ENCODE peak calls at places on chromosome 7, in six cellular contexts. C is Peyer's patch; A is fibroblast of lung; Z is H7; G is PC-3; B is CD8-positive, alpha-beta memory T cell. V is an unnamed sample. For H3K36me3, the result is how much of the 10 kb centered on the place peaks cover.

GRCh38 chr7:151453326-151453791 is 13.4 kb upstream of the CRYGN start:
- DNase-seq in C (no peak), A (no peak), Z (peak), G (no peak), B (no peak), V (no peak)

GRCh38 chr7:123004931-123005330 is 9.4 kb upstream of the TAS2R16 start:
- DNase-seq in C (no peak), A (no peak), Z (no peak), G (no peak), B (no peak), V (no peak)

GRCh38 chr7:25844109-25844915 is 307.7 kb upstream of the NFE2L3 start:
- DNase-seq in C (no peak), A (no peak), Z (no peak), G (no peak), B (no peak), V (no peak)

GRCh38 chr7:44081266-44081748 is 1.0 kb downstream of the POLM start:
- DNase-seq in C (no peak), A (no peak), Z (no peak), G (no peak), B (no peak), V (peak)

GRCh38 chr7:158097511-158098124 is 490.0 kb downstream of the PTPRN2 start:
- DNase-seq in C (no peak), A (no peak), Z (peak), G (no peak), B (no peak), V (no peak)

GRCh38 chr7:130490287-130490686 is 1.6 kb upstream of the MEST start:
- DNase-seq in C (no peak), A (peak), Z (peak), G (no peak), B (no peak), V (no peak)

GRCh38 chr7:106486331-106486730 is 174.6 kb downstream of the CCDC71L start:
- DNase-seq in C (no peak), A (peak), Z (no peak), G (peak), B (no peak), V (no peak)

GRCh38 chr7:37176079-37176478 is 272.6 kb downstream of the ELMO1 start:
- DNase-seq in C (no peak), A (no peak), Z (no peak), G (no peak), B (no peak), V (no peak)

GRCh38 chr7:140245611-140246105 is 68.9 kb upstream of the KDM7A start:
- DNase-seq in C (no peak), A (no peak), Z (no peak), G (no peak), B (no peak), V (no peak)

GRCh38 chr7:77811895-77812685 is 13.5 kb downstream of the PHTF2 start:
- DNase-seq in C (no peak), A (peak), Z (no peak), G (peak), B (no peak), V (no peak)

GRCh38 chr7:129208667-129209066 is 16.2 kb upstream of the AHCYL2 start:
- DNase-seq in C (no peak), A (no peak), Z (peak), G (no peak), B (no peak), V (no peak)

GRCh38 chr7:38224392-38224791 is 46.3 kb downstream of the STARD3NL start:
- DNase-seq in C (no peak), A (no peak), Z (no peak), G (no peak), B (no peak), V (no peak)

GRCh38 chr7:43702974-43703373 is 26.3 kb downstream of the COA1 start:
- DNase-seq in C (no peak), A (no peak), Z (no peak), G (no peak), B (no peak), V (no peak)

GRCh38 chr7:30278849-30279505 is 5.4 kb upstream of the ZNRF2 start:
- DNase-seq in C (no peak), A (no peak), Z (no peak), G (no peak), B (no peak), V (no peak)

GRCh38 chr7:51230324-51230625 is 86.3 kb downstream of the COBL start:
- DNase-seq in C (no peak), A (no peak), Z (no peak), G (no peak), B (no peak), V (no peak)

GRCh38 chr7:5211730-5212482 is 21.9 kb downstream of the WIPI2 start:
- DNase-seq in C (no peak), A (no peak), Z (no peak), G (no peak), B (no peak), V (no peak)

GRCh38 chr7:55569269-55569663 is 3.0 kb downstream of the VOPP1 start:
- DNase-seq in C (peak), A (no peak), Z (no peak), G (no peak), B (no peak), V (no peak)

GRCh38 chr7:19369182-19369581 is 224.0 kb upstream of the FERD3L start:
- DNase-seq in C (no peak), A (no peak), Z (no peak), G (no peak), B (no peak), V (no peak)

GRCh38 chr7:84975586-84976185 is 211.2 kb downstream of the SEMA3D start:
- DNase-seq in C (no peak), A (peak), Z (no peak), G (no peak), B (no peak), V (no peak)

GRCh38 chr7:132497098-132497497 is 79.2 kb downstream of the PLXNA4 start:
- DNase-seq in C (no peak), A (no peak), Z (no peak), G (no peak), B (no peak), V (no peak)

GRCh38 chr7:33287738-33288137 is 158.4 kb downstream of the BBS9 start:
- DNase-seq in C (no peak), A (no peak), Z (no peak), G (no peak), B (no peak), V (no peak)

GRCh38 chr7:40717242-40717641 is 582.4 kb downstream of the SUGCT start:
- DNase-seq in C (no peak), A (peak), Z (peak), G (peak), B (no peak), V (no peak)

GRCh38 chr7:94507962-94508361 is 1.6 kb upstream of the CASD1 start:
- DNase-seq in C (no peak), A (no peak), Z (no peak), G (no peak), B (no peak), V (no peak)

GRCh38 chr7:55083206-55083605 is 64.4 kb downstream of the EGFR start:
- DNase-seq in C (no peak), A (no peak), Z (no peak), G (no peak), B (no peak), V (no peak)

GRCh38 chr7:1483536-1484505 is 20.4 kb downstream of the INTS1 start:
- DNase-seq in C (no peak), A (no peak), Z (peak), G (no peak), B (no peak), V (no peak)

GRCh38 chr7:1485156-1485555 is 19.0 kb downstream of the INTS1 start:
- DNase-seq in C (no peak), A (no peak), Z (peak), G (no peak), B (no peak), V (no peak)

GRCh38 chr7:1481300-1481699 is 22.0 kb upstream of the MICALL2 start:
- DNase-seq in C (no peak), A (no peak), Z (no peak), G (no peak), B (no peak), V (no peak)

GRCh38 chr7:1484569-1484968 is 19.6 kb downstream of the INTS1 start:
- DNase-seq in C (no peak), A (no peak), Z (peak), G (no peak), B (no peak), V (no peak)

GRCh38 chr7:1483079-1483478 is 21.1 kb downstream of the INTS1 start:
- DNase-seq in C (no peak), A (no peak), Z (no peak), G (no peak), B (no peak), V (no peak)
- H3K36me3 ChIP-seq in C (half or more), A (under half), Z (under half), G (under half), B (under half), V (under half)

GRCh38 chr7:128090492-128090891 is 59.3 kb upstream of the LRRC4 start:
- DNase-seq in C (no peak), A (no peak), Z (no peak), G (no peak), B (no peak), V (no peak)

GRCh38 chr7:128080169-128080568 is 48.9 kb upstream of the LRRC4 start:
- DNase-seq in C (no peak), A (no peak), Z (no peak), G (no peak), B (no peak), V (no peak)

GRCh38 chr7:128082431-128082830 is 51.2 kb upstream of the LRRC4 start:
- DNase-seq in C (no peak), A (no peak), Z (no peak), G (no peak), B (no peak), V (no peak)

GRCh38 chr7:128081351-128081750 is 50.1 kb upstream of the LRRC4 start:
- DNase-seq in C (no peak), A (no peak), Z (no peak), G (no peak), B (no peak), V (no peak)

GRCh38 chr7:128084896-128085608 is 53.8 kb upstream of the LRRC4 start:
- DNase-seq in C (no peak), A (peak), Z (no peak), G (no peak), B (no peak), V (no peak)
- H3K36me3 ChIP-seq in C (under half), A (under half), Z (under half), G (under half), B (under half), V (under half)

GRCh38 chr7:156861212-156861611 is 31.8 kb downstream of the LMBR1 start:
- DNase-seq in C (no peak), A (no peak), Z (no peak), G (no peak), B (no peak), V (no peak)
- H3K36me3 ChIP-seq in C (under half), A (under half), Z (under half), G (under half), B (under half), V (under half)

DNA sequence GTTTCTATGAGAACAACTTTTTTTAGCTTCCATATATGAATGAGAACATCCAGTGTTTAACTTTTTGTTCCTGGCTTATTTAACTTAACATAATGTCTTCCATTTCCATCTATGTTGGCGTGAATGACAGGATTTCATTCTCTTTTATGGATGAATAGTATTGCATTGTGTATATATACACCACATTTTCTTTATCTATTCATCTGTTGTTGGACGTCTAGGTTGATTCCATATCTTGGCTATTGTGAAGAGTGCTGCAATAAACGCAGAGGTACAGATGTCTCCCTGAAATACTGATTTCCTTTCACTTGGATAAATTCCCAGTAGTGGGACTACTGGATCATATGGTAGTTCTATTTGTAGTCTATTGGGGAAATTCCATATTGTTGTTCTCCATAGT is 44.3 kb upstream of the MAGI2 start:
- DNase-seq in C (no peak), A (no peak), Z (no peak), G (no peak), B (no peak), V (no peak)
- H3K36me3 ChIP-seq in C (under half), A (under half), Z (under half), G (under half), B (under half), V (under half)